ENCODE peak calls at places on chromosomes 4 and X, in eight cellular contexts. One of them, this sample, is unnamed.

GRCh38 chrX:153494541-153495361 is at the start of gene BGN:
- DNase-seq in stomach: no peak
- DNase-seq in breast epithelium: no peak
- DNase-seq in Panc1: no peak
- DNase-seq in spleen: no peak
- DNase-seq in endothelial cell of umbilical vein: peak
- DNase-seq in H1: peak
- DNase-seq in vagina: no peak
- DNase-seq in this sample: no peak

GRCh38 chr4:16914208-16914607 is 15.8 kb upstream of the LDB2 start:
- DNase-seq in stomach: no peak
- DNase-seq in breast epithelium: no peak
- DNase-seq in Panc1: no peak
- DNase-seq in spleen: no peak
- DNase-seq in endothelial cell of umbilical vein: peak
- DNase-seq in H1: no peak
- DNase-seq in vagina: no peak
- DNase-seq in this sample: no peak

GRCh38 chrX:18574591-18574990 is 97.3 kb downstream of the RS1 start:
- DNase-seq in stomach: no peak
- DNase-seq in breast epithelium: no peak
- DNase-seq in Panc1: no peak
- DNase-seq in spleen: no peak
- DNase-seq in endothelial cell of umbilical vein: peak
- DNase-seq in H1: no peak
- DNase-seq in vagina: no peak
- DNase-seq in this sample: no peak

GRCh38 chr4:168656055-168656660 is 159.3 kb downstream of the PALLD start:
- DNase-seq in stomach: no peak
- DNase-seq in breast epithelium: no peak
- DNase-seq in Panc1: no peak
- DNase-seq in spleen: no peak
- DNase-seq in endothelial cell of umbilical vein: no peak
- DNase-seq in H1: no peak
- DNase-seq in vagina: no peak
- DNase-seq in this sample: no peak

GRCh38 chrX:110087485-110088356 is 84.8 kb downstream of the TMEM164 start:
- DNase-seq in stomach: no peak
- DNase-seq in breast epithelium: no peak
- DNase-seq in Panc1: peak
- DNase-seq in spleen: no peak
- DNase-seq in endothelial cell of umbilical vein: peak
- DNase-seq in H1: no peak
- DNase-seq in vagina: no peak
- DNase-seq in this sample: no peak

GRCh38 chr4:36006226-36006625 is 238.1 kb downstream of the ARAP2 start:
- DNase-seq in stomach: no peak
- DNase-seq in breast epithelium: no peak
- DNase-seq in Panc1: no peak
- DNase-seq in spleen: no peak
- DNase-seq in endothelial cell of umbilical vein: no peak
- DNase-seq in H1: no peak
- DNase-seq in vagina: no peak
- DNase-seq in this sample: no peak

GRCh38 chrX:126237524-126237923 is 71.4 kb upstream of the DCAF12L2 start:
- DNase-seq in stomach: no peak
- DNase-seq in breast epithelium: no peak
- DNase-seq in Panc1: no peak
- DNase-seq in spleen: no peak
- DNase-seq in endothelial cell of umbilical vein: no peak
- DNase-seq in H1: no peak
- DNase-seq in vagina: no peak
- DNase-seq in this sample: no peak

GRCh38 chr4:127957105-127957504 is 7.9 kb downstream of the MFSD8 start:
- DNase-seq in stomach: no peak
- DNase-seq in breast epithelium: no peak
- DNase-seq in Panc1: no peak
- DNase-seq in spleen: no peak
- DNase-seq in endothelial cell of umbilical vein: no peak
- DNase-seq in H1: no peak
- DNase-seq in vagina: no peak
- DNase-seq in this sample: no peak

GRCh38 chrX:135477576-135477975 is 42.9 kb upstream of the INTS6L start:
- DNase-seq in stomach: peak
- DNase-seq in breast epithelium: peak
- DNase-seq in Panc1: peak
- DNase-seq in spleen: no peak
- DNase-seq in endothelial cell of umbilical vein: peak
- DNase-seq in H1: no peak
- DNase-seq in vagina: no peak
- DNase-seq in this sample: peak

GRCh38 chrX:10108288-10108687 is 48.5 kb upstream of the CLCN4 start:
- DNase-seq in stomach: no peak
- DNase-seq in breast epithelium: no peak
- DNase-seq in Panc1: no peak
- DNase-seq in spleen: no peak
- DNase-seq in endothelial cell of umbilical vein: no peak
- DNase-seq in H1: no peak
- DNase-seq in vagina: no peak
- DNase-seq in this sample: no peak

GRCh38 chrX:10103023-10103422 is 53.8 kb upstream of the CLCN4 start:
- DNase-seq in stomach: no peak
- DNase-seq in breast epithelium: no peak
- DNase-seq in Panc1: no peak
- DNase-seq in spleen: peak
- DNase-seq in endothelial cell of umbilical vein: no peak
- DNase-seq in H1: no peak
- DNase-seq in vagina: no peak
- DNase-seq in this sample: no peak

GRCh38 chrX:10106801-10107200 is 50.0 kb upstream of the CLCN4 start:
- DNase-seq in stomach: no peak
- DNase-seq in breast epithelium: no peak
- DNase-seq in Panc1: no peak
- DNase-seq in spleen: peak
- DNase-seq in endothelial cell of umbilical vein: no peak
- DNase-seq in H1: no peak
- DNase-seq in vagina: no peak
- DNase-seq in this sample: no peak

GRCh38 chrX:10102046-10102704 is 54.6 kb upstream of the CLCN4 start:
- DNase-seq in stomach: no peak
- DNase-seq in breast epithelium: no peak
- DNase-seq in Panc1: no peak
- DNase-seq in spleen: no peak
- DNase-seq in endothelial cell of umbilical vein: no peak
- DNase-seq in H1: no peak
- DNase-seq in vagina: no peak
- DNase-seq in this sample: peak

DNA sequence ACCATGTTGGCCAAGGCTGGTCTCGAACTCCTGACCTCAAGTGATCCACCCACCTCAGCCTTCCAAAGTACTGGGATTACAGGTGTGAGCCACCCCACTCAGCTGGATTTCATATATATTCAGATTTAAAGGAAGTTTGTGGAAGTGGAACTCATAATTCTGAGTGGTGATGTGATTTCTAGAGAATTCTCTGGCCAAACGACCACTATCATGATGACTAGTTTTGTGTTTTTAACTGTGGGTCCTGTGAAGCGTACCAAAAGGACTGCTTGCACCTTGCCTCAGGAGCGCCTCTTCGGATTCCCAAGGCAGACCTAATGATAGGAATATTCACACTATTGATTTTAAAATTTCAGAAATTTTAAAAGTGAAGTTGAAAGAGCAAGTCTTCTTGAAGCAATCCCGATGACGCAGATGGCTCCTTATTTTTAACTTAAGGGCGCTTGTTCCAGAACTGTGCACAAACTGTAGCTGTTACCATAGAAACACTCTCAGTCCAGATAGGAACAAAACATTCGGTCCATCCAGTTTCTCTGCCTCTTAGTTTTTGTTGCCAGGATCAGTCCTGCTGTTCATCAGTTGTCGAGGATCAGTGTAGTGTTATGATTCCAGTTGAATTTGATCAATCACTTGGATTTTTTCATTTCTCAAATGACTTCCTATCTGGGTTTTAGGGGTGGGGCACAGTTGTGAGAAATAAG is 51.7 kb upstream of the CLCN4 start:
- DNase-seq in stomach: no peak
- DNase-seq in breast epithelium: no peak
- DNase-seq in Panc1: no peak
- DNase-seq in spleen: no peak
- DNase-seq in endothelial cell of umbilical vein: no peak
- DNase-seq in H1: no peak
- DNase-seq in vagina: no peak
- DNase-seq in this sample: no peak
- TF ChIP-seq POLR2AphosphoS5 in stomach: peak
- TF ChIP-seq POLR2AphosphoS5 in breast epithelium: no peak
- TF ChIP-seq POLR2AphosphoS5 in Panc1: no peak
- TF ChIP-seq POLR2AphosphoS5 in spleen: no peak
- TF ChIP-seq POLR2AphosphoS5 in endothelial cell of umbilical vein: no peak
- TF ChIP-seq POLR2AphosphoS5 in H1: no peak
- TF ChIP-seq POLR2AphosphoS5 in vagina: no peak
- TF ChIP-seq POLR2AphosphoS5 in this sample: no peak

GRCh38 chr4:6063684-6064083 is 45.5 kb upstream of the C4orf50 start:
- DNase-seq in stomach: no peak
- DNase-seq in breast epithelium: no peak
- DNase-seq in Panc1: no peak
- DNase-seq in spleen: peak
- DNase-seq in endothelial cell of umbilical vein: no peak
- DNase-seq in H1: no peak
- DNase-seq in vagina: no peak
- DNase-seq in this sample: no peak
- H3K27ac ChIP-seq in stomach: no peak
- H3K27ac ChIP-seq in breast epithelium: no peak
- H3K27ac ChIP-seq in Panc1: no peak
- H3K27ac ChIP-seq in spleen: no peak
- H3K27ac ChIP-seq in endothelial cell of umbilical vein: no peak
- H3K27ac ChIP-seq in H1: no peak
- H3K27ac ChIP-seq in vagina: no peak
- H3K27ac ChIP-seq in this sample: no peak

GRCh38 chrX:118521435-118521834 is 25.8 kb downstream of the DOCK11 start:
- DNase-seq in stomach: no peak
- DNase-seq in breast epithelium: no peak
- DNase-seq in Panc1: no peak
- DNase-seq in spleen: no peak
- DNase-seq in endothelial cell of umbilical vein: no peak
- DNase-seq in H1: no peak
- DNase-seq in vagina: no peak
- DNase-seq in this sample: no peak
- TF ChIP-seq POLR2AphosphoS5 in stomach: no peak
- TF ChIP-seq POLR2AphosphoS5 in breast epithelium: no peak
- TF ChIP-seq POLR2AphosphoS5 in Panc1: no peak
- TF ChIP-seq POLR2AphosphoS5 in spleen: no peak
- TF ChIP-seq POLR2AphosphoS5 in endothelial cell of umbilical vein: no peak
- TF ChIP-seq POLR2AphosphoS5 in H1: no peak
- TF ChIP-seq POLR2AphosphoS5 in vagina: no peak
- TF ChIP-seq POLR2AphosphoS5 in this sample: no peak

DNA sequence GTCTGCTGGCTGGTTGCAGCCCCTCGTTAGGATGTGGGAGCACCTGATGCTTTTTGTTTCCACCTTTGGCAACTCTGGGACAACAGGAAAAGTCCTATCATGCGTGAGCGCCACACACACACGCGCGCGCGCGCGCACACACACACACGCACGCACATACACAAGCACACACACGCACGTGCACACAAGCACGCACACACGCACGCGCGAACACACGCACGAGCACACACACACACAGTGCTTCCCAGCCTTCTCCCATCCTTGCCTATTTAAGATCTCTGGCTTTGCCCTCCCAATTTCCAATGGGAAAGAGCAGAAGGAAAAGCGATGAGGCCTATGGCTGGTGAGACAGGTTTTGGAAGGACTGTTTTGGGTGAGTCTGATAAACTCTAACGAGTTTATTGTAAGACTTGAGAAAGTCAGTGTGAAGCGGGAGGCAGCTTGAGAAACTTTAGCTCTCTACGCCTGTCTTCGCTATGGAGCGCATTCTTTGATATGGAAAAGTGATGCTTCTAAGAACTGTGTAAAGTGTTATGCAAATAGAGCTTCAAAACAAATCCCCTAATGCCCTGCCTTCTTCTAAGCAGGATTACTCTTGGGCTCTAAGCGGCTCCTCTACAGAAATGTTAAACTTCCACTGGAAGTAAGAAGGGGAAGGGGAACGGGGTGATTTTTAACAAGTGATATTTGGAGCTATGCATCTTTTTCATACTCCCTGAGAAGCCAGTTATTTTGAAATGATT is 11.8 kb downstream of the SUPT20HL1 start:
- DNase-seq in stomach: no peak
- DNase-seq in breast epithelium: no peak
- DNase-seq in Panc1: no peak
- DNase-seq in spleen: no peak
- DNase-seq in endothelial cell of umbilical vein: no peak
- DNase-seq in H1: no peak
- DNase-seq in vagina: no peak
- DNase-seq in this sample: no peak
- H3K27ac ChIP-seq in stomach: no peak
- H3K27ac ChIP-seq in breast epithelium: no peak
- H3K27ac ChIP-seq in Panc1: no peak
- H3K27ac ChIP-seq in spleen: no peak
- H3K27ac ChIP-seq in endothelial cell of umbilical vein: no peak
- H3K27ac ChIP-seq in H1: no peak
- H3K27ac ChIP-seq in vagina: no peak
- H3K27ac ChIP-seq in this sample: no peak

DNA sequence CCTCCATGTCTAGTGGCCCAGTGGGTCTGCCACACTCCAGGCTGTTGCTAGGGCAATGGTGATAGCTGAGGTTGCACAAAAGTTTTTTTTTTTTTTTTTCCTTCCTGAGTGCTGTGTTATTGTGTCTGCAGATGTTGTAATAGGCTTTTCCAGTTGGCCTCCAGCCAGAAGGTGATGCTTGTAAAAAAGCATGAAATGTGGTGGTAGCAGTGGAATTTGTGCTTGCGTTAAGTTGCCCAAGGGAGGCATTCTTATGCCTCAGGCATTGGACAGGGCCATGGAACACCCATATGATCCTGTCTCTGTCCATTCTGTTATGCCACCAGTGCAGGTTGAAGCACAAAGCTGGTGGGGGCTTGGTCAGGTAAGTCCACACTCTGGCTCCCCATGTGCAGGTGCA is 660.5 kb upstream of the SPANXN1 start:
- DNase-seq in stomach: no peak
- DNase-seq in breast epithelium: no peak
- DNase-seq in Panc1: no peak
- DNase-seq in spleen: peak
- DNase-seq in endothelial cell of umbilical vein: no peak
- DNase-seq in H1: no peak
- DNase-seq in vagina: no peak
- DNase-seq in this sample: no peak
- TF ChIP-seq POLR2AphosphoS5 in stomach: no peak
- TF ChIP-seq POLR2AphosphoS5 in breast epithelium: no peak
- TF ChIP-seq POLR2AphosphoS5 in Panc1: no peak
- TF ChIP-seq POLR2AphosphoS5 in spleen: no peak
- TF ChIP-seq POLR2AphosphoS5 in endothelial cell of umbilical vein: no peak
- TF ChIP-seq POLR2AphosphoS5 in H1: no peak
- TF ChIP-seq POLR2AphosphoS5 in vagina: no peak
- TF ChIP-seq POLR2AphosphoS5 in this sample: no peak

This sample was measured in upper lobe of left lung.